ENCODE peak calls at places on chromosomes 2 and 18, in four cellular contexts. G is stomach, X is transverse colon, N is A549. P is an unnamed sample. For H3K9me3, the result is how much of the 10 kb centered on the place peaks cover.

GRCh38 chr2:21812766-21813165 is 689.0 kb downstream of the TDRD15 start:
- DNase-seq in G (no peak), X (no peak), N (no peak), P (no peak)

GRCh38 chr2:63056309-63057065 is 5.9 kb downstream of the OTX1 start:
- DNase-seq in G (no peak), X (peak), N (no peak), P (no peak)

GRCh38 chr2:56100791-56101312 is 82.9 kb upstream of the CCDC85A start:
- DNase-seq in G (no peak), X (no peak), N (no peak), P (no peak)

GRCh38 chr2:233288663-233289062 is 19.0 kb upstream of the SAG start:
- DNase-seq in G (no peak), X (no peak), N (no peak), P (no peak)

GRCh38 chr18:1578505-1578904 is 673.8 kb downstream of the ADCYAP1 start:
- DNase-seq in G (no peak), X (no peak), N (no peak), P (no peak)

GRCh38 chr2:130798472-130799221 is 38.1 kb upstream of the ARHGEF4 start:
- DNase-seq in G (no peak), X (no peak), N (no peak), P (peak)

GRCh38 chr2:78992451-78992806 is 33.1 kb upstream of the REG3G start:
- DNase-seq in G (no peak), X (peak), N (peak), P (no peak)

GRCh38 chr2:171147081-171147480 is 13.6 kb downstream of the TLK1 start:
- DNase-seq in G (no peak), X (no peak), N (no peak), P (no peak)

GRCh38 chr2:96554293-96555145 is 18.0 kb downstream of the ARID5A start:
- DNase-seq in G (peak), X (peak), N (peak), P (peak)

GRCh38 chr18:23662309-23663263 is at the start of gene ANKRD29:
- DNase-seq in G (peak), X (peak), N (peak), P (peak)

GRCh38 chr2:74816540-74817331 is 17.2 kb upstream of the HK2 start:
- DNase-seq in G (no peak), X (no peak), N (no peak), P (no peak)

GRCh38 chr18:14025306-14025940 is 106.8 kb downstream of the ZNF519 start:
- DNase-seq in G (no peak), X (peak), N (no peak), P (no peak)

GRCh38 chr2:178674122-178674521 is 133.1 kb downstream of the TTN start:
- DNase-seq in G (no peak), X (no peak), N (peak), P (no peak)

GRCh38 chr18:9521770-9522169 is 46.5 kb downstream of the RALBP1 start:
- DNase-seq in G (no peak), X (peak), N (no peak), P (no peak)

GRCh38 chr2:88307817-88308216 is 137.7 kb downstream of the THNSL2 start:
- DNase-seq in G (no peak), X (no peak), N (peak), P (no peak)

GRCh38 chr2:71685073-71685848 is 231.9 kb downstream of the DYSF start:
- DNase-seq in G (no peak), X (no peak), N (no peak), P (no peak)

GRCh38 chr2:128306081-128306930 is 12.4 kb downstream of the HS6ST1 start:
- DNase-seq in G (peak), X (peak), N (peak), P (no peak)

GRCh38 chr18:9694174-9694573 is 13.9 kb upstream of the RAB31 start:
- DNase-seq in G (no peak), X (no peak), N (no peak), P (no peak)

GRCh38 chr18:702957-703659 is 9.3 kb downstream of the ENOSF1 start:
- DNase-seq in G (peak), X (no peak), N (peak), P (no peak)

GRCh38 chr2:239991689-239992314 is 33.3 kb downstream of the NDUFA10 start:
- DNase-seq in G (no peak), X (no peak), N (peak), P (no peak)

GRCh38 chr2:11998218-11998617 is 251.8 kb downstream of the LPIN1 start:
- DNase-seq in G (no peak), X (no peak), N (no peak), P (no peak)

GRCh38 chr2:219165058-219165930 is 4.5 kb downstream of the SLC23A3 start:
- DNase-seq in G (no peak), X (no peak), N (no peak), P (no peak)

GRCh38 chr18:71242981-71243380 is 954.1 kb downstream of the SOCS6 start:
- DNase-seq in G (no peak), X (no peak), N (no peak), P (no peak)
- H3K9me3 ChIP-seq in G (under half), X (under half), N (under half), P (under half)

DNA sequence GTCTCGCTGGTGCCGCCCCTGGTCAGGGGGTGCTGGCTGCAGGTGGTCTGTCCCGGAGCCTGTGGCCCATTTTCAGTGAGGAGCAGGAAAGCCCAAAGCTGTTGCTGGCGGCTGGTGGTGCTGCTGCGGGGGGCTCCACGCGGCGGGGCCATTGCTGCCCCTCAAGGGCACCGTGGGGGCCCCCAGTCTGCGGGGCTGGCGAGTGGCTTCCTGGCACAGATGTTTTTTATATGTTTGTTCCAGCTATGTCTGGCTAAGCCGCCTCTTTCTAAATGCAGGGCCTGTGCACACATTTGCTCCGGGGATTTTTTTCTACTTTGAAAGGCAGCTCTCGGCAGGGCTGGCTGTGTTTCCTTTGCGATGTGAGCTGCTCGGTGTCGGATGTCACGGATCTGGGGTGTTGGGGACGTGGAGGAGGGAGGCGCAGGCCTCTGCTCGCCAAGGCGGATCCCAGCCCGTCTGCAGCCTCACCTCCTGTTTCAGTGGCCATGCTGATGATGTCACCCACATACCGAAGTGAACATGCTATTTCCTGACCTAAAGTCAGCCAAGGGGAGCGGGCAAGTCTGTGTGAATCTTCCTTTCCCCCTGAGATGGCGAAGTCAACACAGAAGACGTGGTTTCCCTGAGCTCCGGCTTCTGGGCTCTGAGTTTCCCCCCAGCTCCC is 112.0 kb upstream of the CTDP1 start:
- DNase-seq in G (no peak), X (no peak), N (no peak), P (no peak)
- TF ChIP-seq EP300 in G (no peak), X (no peak), N (no peak), P (no peak)

GRCh38 chr2:123061534-123061933 is 963.6 kb upstream of the CNTNAP5 start:
- DNase-seq in G (no peak), X (no peak), N (no peak), P (no peak)
- H3K9me3 ChIP-seq in G (under half), X (under half), N (under half), P (under half)

DNA sequence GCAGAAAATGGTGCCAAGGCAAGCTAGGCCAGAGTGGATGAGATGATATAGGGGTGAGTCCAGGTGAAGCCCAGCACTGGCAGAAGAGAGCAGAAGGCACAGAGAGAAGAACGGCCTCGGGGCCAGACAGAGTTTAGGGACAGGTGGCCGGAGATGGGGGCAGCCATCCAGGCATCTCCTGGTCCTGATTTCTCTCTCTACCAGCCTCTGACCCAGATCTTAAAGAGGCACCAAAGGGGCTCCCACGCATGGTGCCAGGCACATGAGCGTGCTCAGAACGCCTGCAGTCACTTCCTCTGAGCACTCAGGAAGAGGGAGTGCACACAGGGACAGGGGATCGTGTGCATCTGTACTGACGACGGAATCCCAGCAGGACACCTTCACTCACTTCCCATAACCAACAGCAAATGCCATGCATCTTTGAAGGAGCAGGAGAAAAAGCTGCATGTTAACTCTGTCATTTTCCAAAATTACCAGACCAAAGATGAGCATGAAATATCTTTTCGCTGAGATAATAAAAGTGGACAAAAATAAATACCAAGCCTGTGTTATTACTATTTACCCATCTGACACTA is 427.8 kb upstream of the MYT1L start:
- DNase-seq in G (no peak), X (no peak), N (no peak), P (no peak)
- TF ChIP-seq EP300 in G (no peak), X (no peak), N (no peak), P (no peak)

DNA sequence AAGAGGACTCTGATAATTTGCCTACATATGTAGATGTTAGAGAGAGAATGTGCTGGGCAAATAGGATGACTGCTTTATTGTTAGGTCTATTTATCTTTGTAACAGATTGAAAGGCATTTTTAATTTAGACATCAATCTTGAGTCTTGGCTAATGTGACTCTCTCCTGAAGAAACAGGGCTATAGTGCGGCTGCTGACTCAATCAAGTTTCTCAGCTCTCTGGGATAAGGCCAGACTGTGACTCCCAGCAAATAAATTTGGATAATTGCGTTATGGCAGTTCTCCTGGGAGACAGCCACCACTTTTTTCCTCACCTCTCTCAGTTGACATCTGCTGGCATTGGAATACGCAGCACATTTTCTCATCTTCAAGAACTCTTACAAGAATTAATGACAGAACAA is 1101.3 kb downstream of the CBLN2 start:
- DNase-seq in G (no peak), X (no peak), N (no peak), P (no peak)
- H3K9me3 ChIP-seq in G (under half), X (under half), N (under half), P (under half)

DNA sequence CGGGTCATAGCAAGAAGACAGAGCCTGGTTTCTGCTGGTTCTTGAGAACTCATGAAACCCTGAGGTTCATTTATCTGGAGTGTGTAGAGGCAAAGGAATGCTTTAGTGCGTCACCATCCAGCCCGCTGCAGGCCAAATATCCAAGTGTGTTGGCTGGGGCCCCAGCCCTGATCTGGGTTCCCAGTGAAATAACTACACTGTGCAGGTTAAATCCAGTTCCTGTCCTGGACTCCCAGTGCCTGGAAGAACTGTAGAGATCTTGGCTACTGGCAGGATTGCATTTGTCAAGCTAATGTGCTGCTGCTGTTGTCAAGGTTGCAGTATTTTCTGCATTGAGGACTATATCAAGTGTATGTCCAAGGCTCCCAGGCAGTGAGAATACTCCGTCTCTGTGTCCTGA is 89.9 kb downstream of the MAPK4 start:
- DNase-seq in G (no peak), X (peak), N (no peak), P (no peak)
- TF ChIP-seq EP300 in G (peak), X (peak), N (no peak), P (no peak)

GRCh38 chr2:138777996-138778395 is 2.2 kb downstream of the NXPH2 start:
- DNase-seq in G (no peak), X (no peak), N (peak), P (no peak)
- H3K9me3 ChIP-seq in G (under half), X (under half), N (under half), P (under half)

DNA sequence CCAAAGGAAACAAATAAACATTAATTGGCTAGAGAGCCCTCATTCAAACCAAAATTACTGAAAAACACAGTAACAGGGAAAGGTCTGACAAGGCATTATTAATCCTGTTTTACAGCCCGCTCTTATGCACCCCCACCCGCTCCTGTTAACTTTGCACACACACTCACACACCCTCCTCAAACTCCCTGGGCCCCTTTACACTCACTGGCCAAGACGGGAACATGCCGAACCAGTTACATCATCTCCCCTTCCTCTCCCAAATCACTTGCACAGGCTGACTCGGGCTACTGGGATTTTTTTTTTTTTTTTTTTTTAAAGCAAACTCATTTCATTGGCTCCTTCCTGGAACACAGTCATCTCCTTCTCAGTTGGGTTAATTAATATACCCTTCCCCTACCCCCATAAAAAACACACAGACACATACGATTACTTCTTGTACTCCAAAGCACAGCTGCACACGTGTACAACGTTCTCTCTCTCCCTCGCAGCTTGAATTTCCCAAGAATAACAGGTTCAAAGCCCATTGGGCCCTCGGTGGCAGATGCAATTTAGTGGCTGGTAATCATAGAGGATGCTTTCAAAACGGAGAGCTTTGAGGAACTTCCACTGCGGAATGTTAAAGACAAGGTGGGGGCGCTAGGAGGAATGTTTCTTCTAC is 31.8 kb downstream of the KLF7 start:
- DNase-seq in G (no peak), X (peak), N (peak), P (peak)
- TF ChIP-seq EP300 in G (no peak), X (peak), N (no peak), P (peak)

P was measured in upper lobe of left lung.